ENCODE peak calls at places on chromosomes 7 and 10, in six cellular contexts. L, N, D, K, V and S are unnamed samples.

GRCh38 chr7:130669051-130669700 is 628 bp upstream of the COPG2 start:
- DNase-seq in N (no peak), L (no peak), V (no peak), D (no peak), K (no peak), S (no peak)

GRCh38 chr7:12300415-12300814 is 89.3 kb downstream of the TMEM106B start:
- DNase-seq in V (no peak), N (no peak), K (no peak), D (no peak), L (no peak), S (no peak)

GRCh38 chr7:144481863-144482262 is 78.4 kb upstream of the NOBOX start:
- DNase-seq in V (no peak), D (no peak), N (no peak), L (no peak), K (no peak), S (no peak)

GRCh38 chr10:133249094-133249780 is 11.6 kb downstream of the VENTX start:
- DNase-seq in L (no peak), V (no peak), D (no peak), N (no peak), K (no peak), S (no peak)

GRCh38 chr7:84251183-84251845 is 56.7 kb upstream of the SEMA3A start:
- DNase-seq in K (no peak), N (no peak), L (peak), V (peak), D (peak), S (no peak)

GRCh38 chr10:15460661-15461060 is 89.6 kb upstream of the FAM171A1 start:
- DNase-seq in V (no peak), L (no peak), N (no peak), D (no peak), K (no peak), S (no peak)

GRCh38 chr10:67224553-67224952 is 298.7 kb downstream of the LRRTM3 start:
- DNase-seq in V (no peak), L (no peak), D (no peak), K (no peak), N (no peak), S (no peak)

GRCh38 chr7:1874522-1875389 is 204.7 kb downstream of the ELFN1 start:
- DNase-seq in K (no peak), D (no peak), N (no peak), L (no peak), V (no peak), S (no peak)

GRCh38 chr7:115387168-115387567 is 465.3 kb downstream of the MDFIC start:
- DNase-seq in D (no peak), K (no peak), V (no peak), L (no peak), N (no peak), S (no peak)

GRCh38 chr7:107078517-107078966 is 34.0 kb downstream of the PRKAR2B start:
- DNase-seq in L (peak), K (peak), D (no peak), V (peak), N (peak), S (no peak)

GRCh38 chr10:29922226-29922625 is 137.2 kb downstream of the JCAD start:
- DNase-seq in N (no peak), V (no peak), D (no peak), L (no peak), K (no peak), S (no peak)

GRCh38 chr7:44280993-44281721 is 44.2 kb downstream of the CAMK2B start:
- DNase-seq in D (no peak), K (peak), N (no peak), L (no peak), V (no peak), S (no peak)

GRCh38 chr10:101925027-101925426 is 81.4 kb upstream of the KCNIP2 start:
- DNase-seq in K (no peak), N (no peak), L (no peak), V (no peak), D (no peak), S (no peak)

GRCh38 chr7:158816271-158816670 is 13.0 kb downstream of the ESYT2 start:
- DNase-seq in K (no peak), V (no peak), N (no peak), L (no peak), D (no peak), S (peak)

DNA sequence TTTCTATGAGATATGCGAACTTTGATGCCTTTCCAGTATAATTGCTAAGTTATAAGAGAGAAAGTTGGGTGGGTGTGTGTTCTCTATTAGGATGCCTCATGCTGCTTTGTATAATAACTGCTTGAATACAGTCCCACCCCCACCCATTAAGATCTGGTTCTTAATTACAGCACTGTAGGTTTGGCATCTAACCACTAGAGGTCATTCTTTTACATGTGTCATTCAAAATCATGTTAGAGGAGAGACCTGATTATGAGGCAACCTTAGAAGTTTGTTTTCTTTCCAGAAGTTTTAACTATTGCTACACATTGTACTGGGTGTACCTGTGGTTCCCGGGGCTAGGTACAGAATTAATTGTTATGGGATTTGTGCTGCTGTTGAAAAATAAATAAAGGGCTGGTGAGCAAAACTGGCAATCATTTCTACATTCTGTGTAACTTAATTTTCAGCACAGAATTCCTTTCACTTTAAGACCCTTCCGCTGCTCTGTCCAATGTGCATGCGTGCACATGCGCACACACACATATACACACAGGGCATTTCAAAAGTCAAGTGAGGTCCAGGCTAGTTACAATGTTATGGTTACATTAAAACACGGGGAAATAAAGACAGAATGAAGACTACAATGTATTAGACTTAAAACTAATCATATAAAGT is 1156.3 kb downstream of the SORCS3 start:
- DNase-seq in N (peak), K (peak), L (peak), V (peak), D (peak), S (peak)
- TF ChIP-seq CTCF in N (peak), K (peak), L (peak), V (peak), D (peak), S (peak)

DNA sequence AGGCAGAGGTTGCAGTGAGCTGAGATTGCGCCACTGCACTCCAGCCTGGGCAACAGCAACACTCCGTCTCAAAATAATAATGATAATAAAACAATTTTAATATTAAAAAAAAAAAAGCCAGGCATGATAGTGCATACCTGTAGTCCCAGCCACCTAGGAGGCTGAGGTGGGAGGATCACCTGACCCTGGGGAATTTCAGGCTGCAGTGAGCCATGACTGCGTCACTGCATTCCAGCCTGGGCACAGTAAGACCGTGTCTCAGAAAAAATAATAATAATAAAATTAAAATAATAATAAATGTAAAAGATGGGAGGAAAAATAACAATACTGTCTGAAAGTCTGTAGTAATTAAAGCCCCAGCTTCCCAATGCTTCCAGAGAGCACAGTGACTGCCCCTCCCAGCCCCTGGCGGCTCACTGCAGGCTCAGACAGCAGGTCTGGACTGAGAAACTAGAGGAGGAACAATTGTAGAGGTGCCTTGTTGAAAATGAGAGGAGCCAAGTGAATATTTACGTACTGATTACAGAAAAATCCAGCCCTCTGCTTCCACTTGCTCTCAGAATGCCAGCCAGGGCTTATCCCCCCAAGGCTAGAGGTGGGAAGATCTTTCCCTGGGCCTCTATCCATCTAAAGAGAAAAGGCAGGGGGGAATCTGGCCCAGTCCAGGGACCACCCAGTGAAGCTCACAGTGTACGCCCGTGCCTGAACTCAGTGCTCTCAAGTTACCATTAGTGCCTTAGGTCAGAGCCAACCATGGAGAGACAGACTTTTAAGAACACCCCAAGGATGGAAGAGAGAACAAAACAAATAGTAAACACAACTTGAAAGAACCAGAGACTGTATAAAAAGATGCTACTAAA is 112.8 kb downstream of the PARD3 start:
- DNase-seq in V (peak), N (no peak), K (no peak), L (peak), D (no peak), S (no peak)
- TF ChIP-seq EZH2phosphoT487 in V (no peak), N (no peak), K (no peak), L (no peak), D (no peak), S (no peak)

GRCh38 chr10:3486346-3487065 is 298.5 kb downstream of the KLF6 start:
- DNase-seq in V (peak), L (peak), D (peak), K (peak), N (peak), S (peak)
- TF ChIP-seq CTCF in V (no peak), L (no peak), D (no peak), K (no peak), N (no peak), S (no peak)

GRCh38 chr10:75015440-75015839 is 96.0 kb upstream of the SAMD8 start:
- DNase-seq in V (no peak), N (no peak), L (no peak), D (no peak), K (peak), S (no peak)

GRCh38 chr10:75013522-75013921 is 97.9 kb upstream of the SAMD8 start:
- DNase-seq in N (no peak), L (no peak), V (no peak), K (no peak), D (no peak), S (no peak)

GRCh38 chr10:75013007-75013406 is 98.4 kb upstream of the SAMD8 start:
- DNase-seq in V (no peak), K (no peak), L (no peak), D (no peak), N (no peak), S (no peak)

GRCh38 chr10:75016290-75016689 is 95.2 kb upstream of the SAMD8 start:
- DNase-seq in D (no peak), N (no peak), V (no peak), L (no peak), K (no peak), S (no peak)

GRCh38 chr10:75014516-75015230 is 96.8 kb upstream of the SAMD8 start:
- DNase-seq in K (no peak), L (no peak), V (no peak), D (no peak), N (no peak), S (no peak)
- TF ChIP-seq EZH2phosphoT487 in K (no peak), L (no peak), V (no peak), D (no peak), N (no peak), S (no peak)

DNA sequence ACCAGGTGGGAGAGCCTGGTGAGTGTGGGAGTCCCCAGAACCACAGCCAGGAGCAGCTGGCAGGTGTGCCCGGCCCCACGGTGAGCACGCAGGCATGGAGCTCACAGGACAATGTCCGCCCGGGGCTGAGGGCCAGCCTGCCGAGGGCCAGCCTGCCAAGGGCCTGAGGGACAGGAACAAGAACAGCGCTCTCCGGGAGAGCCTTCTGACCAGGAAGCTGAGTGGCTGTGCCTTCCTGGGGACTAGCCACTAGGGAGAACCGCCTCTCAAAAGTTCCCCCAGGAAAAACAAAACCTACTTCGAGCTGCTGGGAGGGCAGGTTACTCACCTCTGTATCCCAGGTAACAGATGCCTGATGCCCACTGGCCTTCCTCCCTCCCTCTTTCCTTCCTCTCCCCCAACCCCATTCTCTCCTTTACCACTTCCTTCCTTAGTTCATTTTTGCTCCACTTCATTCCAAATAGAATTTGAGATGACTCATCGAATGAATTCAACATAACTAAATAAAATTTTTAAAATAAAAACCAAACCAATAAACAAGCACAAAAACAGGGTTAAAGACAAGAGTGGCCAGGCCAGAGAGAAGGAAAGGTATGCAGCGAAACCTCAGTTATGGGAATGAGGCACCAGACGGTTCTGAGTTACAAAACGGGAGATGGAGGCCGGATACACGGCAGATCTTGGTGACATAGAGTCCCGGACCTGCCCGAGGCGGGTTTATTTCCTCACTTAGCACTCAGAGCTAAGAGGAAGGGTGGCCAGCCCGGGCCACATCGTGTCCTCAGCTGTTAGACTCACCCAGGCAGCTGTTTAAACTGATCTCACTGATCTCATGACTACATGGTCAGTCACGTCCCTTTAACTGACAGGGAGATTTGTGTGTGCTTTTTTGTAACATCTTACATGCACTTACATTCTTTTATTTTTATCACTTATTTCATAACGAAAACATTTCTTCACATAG is 128.5 kb downstream of the TNS3 start:
- DNase-seq in K (no peak), V (peak), L (no peak), D (no peak), N (no peak), S (peak)
- TF ChIP-seq CTCF in K (no peak), V (peak), L (no peak), D (no peak), N (no peak), S (no peak)